ENCODE peak calls at places on chromosomes 3 and 15, in ten cellular contexts. L is fibroblast of pulmonary artery, I is IMR-90, N is cardiac muscle cell, Z is dorsolateral prefrontal cortex, E is colonic mucosa, W is Caco-2, R is GM12878, Y is GM23338, T is left ventricle myocardium inferior. J is an unnamed sample.

GRCh38 chr15:79091204-79091867 is 756 bp upstream of the RASGRF1 start:
- DNase-seq in L (no peak), I (peak), N (peak), Z (peak), E (no peak), W (no peak), R (no peak), Y (peak), T (no peak), J (peak)

GRCh38 chr3:16461463-16462245 is 51.8 kb downstream of the RFTN1 start:
- DNase-seq in L (no peak), I (no peak), N (no peak), Z (no peak), E (no peak), W (no peak), R (no peak), Y (no peak), T (no peak), J (no peak)

GRCh38 chr3:27368831-27369607 is at the start of gene NEK10:
- DNase-seq in L (peak), I (peak), N (peak), Z (peak), E (peak), W (peak), R (peak), Y (peak), T (peak), J (peak)

GRCh38 chr15:92082217-92082843 is 228.8 kb downstream of the SLCO3A1 start:
- DNase-seq in L (peak), I (peak), N (peak), Z (peak), E (peak), W (peak), R (no peak), Y (peak), T (peak), J (peak)

GRCh38 chr3:189631373-189631408 is at the start of gene TP63:
- DNase-seq in L (no peak), I (no peak), N (no peak), Z (no peak), E (no peak), W (no peak), R (no peak), Y (no peak), T (no peak), J (no peak)

GRCh38 chr15:66735909-66736305 is 33.9 kb downstream of the SMAD6 start:
- DNase-seq in L (peak), I (no peak), N (no peak), Z (peak), E (no peak), W (no peak), R (no peak), Y (no peak), T (no peak), J (peak)

GRCh38 chr15:34726407-34727100 is 28.2 kb downstream of the GJD2 start:
- DNase-seq in L (peak), I (peak), N (no peak), Z (no peak), E (no peak), W (no peak), R (no peak), Y (peak), T (no peak), J (peak)

GRCh38 chr15:70792171-70792573 is 28.8 kb upstream of the UACA start:
- DNase-seq in L (peak), I (peak), N (peak), Z (no peak), E (no peak), W (no peak), R (no peak), Y (no peak), T (no peak), J (peak)

GRCh38 chr3:13891492-13892073 is 11.7 kb upstream of the WNT7A start:
- DNase-seq in L (no peak), I (no peak), N (no peak), Z (no peak), E (no peak), W (no peak), R (no peak), Y (peak), T (no peak), J (no peak)

GRCh38 chr3:111539351-111540331 is 2.4 kb upstream of the CD96 start:
- DNase-seq in L (peak), I (peak), N (peak), Z (peak), E (peak), W (peak), R (peak), Y (peak), T (peak), J (no peak)

GRCh38 chr15:31265090-31265870 is 61.4 kb upstream of the KLF13 start:
- DNase-seq in L (no peak), I (no peak), N (no peak), Z (peak), E (peak), W (peak), R (no peak), Y (no peak), T (peak), J (no peak)

GRCh38 chr3:61682671-61683408 is 121.5 kb downstream of the PTPRG start:
- DNase-seq in L (no peak), I (peak), N (no peak), Z (no peak), E (no peak), W (no peak), R (no peak), Y (no peak), T (no peak), J (peak)

GRCh38 chr3:49058011-49058410 is 28.8 kb upstream of the IMPDH2 start:
- DNase-seq in L (no peak), I (no peak), N (peak), Z (no peak), E (no peak), W (no peak), R (no peak), Y (no peak), T (no peak), J (no peak)

GRCh38 chr3:181710581-181711255 is 1.0 kb upstream of the SOX2 start:
- DNase-seq in L (no peak), I (no peak), N (no peak), Z (no peak), E (no peak), W (no peak), R (no peak), Y (peak), T (no peak), J (peak)

GRCh38 chr3:101849714-101850326 is 506 bp downstream of the NFKBIZ start:
- DNase-seq in L (no peak), I (no peak), N (no peak), Z (peak), E (no peak), W (no peak), R (no peak), Y (peak), T (peak), J (no peak)

GRCh38 chr3:58178528-58179234 is 32.1 kb downstream of the DNASE1L3 start:
- DNase-seq in L (no peak), I (no peak), N (no peak), Z (no peak), E (peak), W (no peak), R (no peak), Y (no peak), T (no peak), J (no peak)

GRCh38 chr3:186108106-186108940 is 566 bp downstream of the ETV5 start:
- DNase-seq in L (peak), I (peak), N (peak), Z (peak), E (peak), W (peak), R (no peak), Y (peak), T (peak), J (peak)

GRCh38 chr15:61013146-61013545 is 216.0 kb downstream of the RORA start:
- DNase-seq in L (no peak), I (no peak), N (no peak), Z (no peak), E (no peak), W (no peak), R (no peak), Y (no peak), T (no peak), J (no peak)

GRCh38 chr3:8336456-8336855 is 165.2 kb upstream of the LMCD1 start:
- DNase-seq in L (no peak), I (no peak), N (no peak), Z (no peak), E (no peak), W (no peak), R (no peak), Y (peak), T (no peak), J (no peak)

GRCh38 chr3:150407051-150407817 is 864 bp upstream of the TSC22D2 start:
- DNase-seq in L (peak), I (peak), N (peak), Z (no peak), E (no peak), W (no peak), R (no peak), Y (peak), T (no peak), J (peak)

GRCh38 chr3:31445701-31446100 is 87.0 kb upstream of the STT3B start:
- DNase-seq in L (no peak), I (no peak), N (no peak), Z (no peak), E (no peak), W (no peak), R (no peak), Y (no peak), T (no peak), J (no peak)

GRCh38 chr15:78392430-78392829 is 45.6 kb upstream of the IREB2 start:
- DNase-seq in L (no peak), I (no peak), N (no peak), Z (peak), E (peak), W (no peak), R (no peak), Y (peak), T (no peak), J (no peak)

GRCh38 chr3:9732753-9733115 is 1.2 kb downstream of the BRPF1 start:
- DNase-seq in L (no peak), I (peak), N (no peak), Z (no peak), E (no peak), W (no peak), R (no peak), Y (peak), T (no peak), J (peak)

GRCh38 chr15:68550498-68551295 is 28.1 kb upstream of the CORO2B start:
- DNase-seq in L (peak), I (peak), N (peak), Z (peak), E (peak), W (peak), R (no peak), Y (peak), T (peak), J (peak)

GRCh38 chr3:37970802-37971201 is 19.8 kb upstream of the VILL start:
- DNase-seq in L (no peak), I (no peak), N (no peak), Z (no peak), E (no peak), W (no peak), R (no peak), Y (no peak), T (no peak), J (no peak)

GRCh38 chr3:188631291-188632010 is 477.5 kb downstream of the LPP start:
- DNase-seq in L (peak), I (peak), N (no peak), Z (no peak), E (no peak), W (no peak), R (no peak), Y (no peak), T (no peak), J (peak)

GRCh38 chr3:34012102-34012461 is 213.7 kb downstream of the PDCD6IP start:
- DNase-seq in L (peak), I (peak), N (peak), Z (no peak), E (no peak), W (peak), R (no peak), Y (no peak), T (no peak), J (peak)

GRCh38 chr3:42746455-42747450 is 26.3 kb downstream of the CCDC13 start:
- DNase-seq in L (no peak), I (peak), N (no peak), Z (no peak), E (no peak), W (no peak), R (no peak), Y (no peak), T (no peak), J (no peak)

GRCh38 chr15:50134524-50135024 is 15.5 kb upstream of the ATP8B4 start:
- DNase-seq in L (peak), I (peak), N (peak), Z (no peak), E (no peak), W (no peak), R (no peak), Y (no peak), T (no peak), J (peak)

GRCh38 chr3:71260782-71261181 is 322.7 kb downstream of the FOXP1 start:
- DNase-seq in L (no peak), I (no peak), N (no peak), Z (no peak), E (no peak), W (no peak), R (no peak), Y (no peak), T (no peak), J (no peak)

GRCh38 chr3:9302425-9303181 is 53.2 kb upstream of the SRGAP3 start:
- DNase-seq in L (peak), I (peak), N (peak), Z (peak), E (peak), W (peak), R (no peak), Y (peak), T (peak), J (peak)

GRCh38 chr15:25501828-25502446 is 63.1 kb upstream of the UBE3A start:
- DNase-seq in L (peak), I (peak), N (peak), Z (no peak), E (no peak), W (no peak), R (no peak), Y (peak), T (no peak), J (peak)

GRCh38 chr3:114899186-114899931 is 247.7 kb downstream of the ZBTB20 start:
- DNase-seq in L (no peak), I (no peak), N (no peak), Z (no peak), E (peak), W (no peak), R (no peak), Y (peak), T (no peak), J (no peak)

DNA sequence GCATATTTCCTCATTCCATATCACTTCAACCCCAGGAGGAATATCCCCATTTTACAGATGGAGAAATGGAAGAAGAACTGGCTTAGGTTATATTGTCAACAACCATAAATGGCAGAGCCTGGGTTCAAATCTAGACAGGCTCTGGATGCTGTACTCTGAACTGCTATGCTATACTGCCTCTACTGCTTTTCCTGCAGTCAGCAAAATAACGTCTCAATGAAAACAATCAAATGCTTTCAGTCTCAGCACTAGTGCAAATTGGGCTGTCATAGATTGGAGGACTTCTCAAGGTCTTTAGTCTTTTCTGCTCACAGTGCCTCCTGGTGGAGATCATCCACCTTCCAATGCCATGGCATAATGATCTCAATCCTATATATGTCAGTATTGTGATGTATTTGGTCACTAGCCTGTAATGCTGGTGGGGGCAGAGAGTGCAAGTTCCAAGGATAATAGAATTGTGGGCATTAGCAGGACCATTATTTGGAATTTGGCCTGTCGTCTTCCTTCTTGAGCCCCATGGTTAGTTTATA is 285.0 kb downstream of the CLSTN2 start:
- DNase-seq in L (no peak), I (no peak), N (no peak), Z (no peak), E (no peak), W (no peak), R (no peak), Y (peak), T (no peak), J (no peak)
- TF ChIP-seq CTCF in L (no peak), I (no peak), N (no peak), Z (peak), E (no peak), W (no peak), R (peak), Y (peak), T (no peak), J (no peak)

DNA sequence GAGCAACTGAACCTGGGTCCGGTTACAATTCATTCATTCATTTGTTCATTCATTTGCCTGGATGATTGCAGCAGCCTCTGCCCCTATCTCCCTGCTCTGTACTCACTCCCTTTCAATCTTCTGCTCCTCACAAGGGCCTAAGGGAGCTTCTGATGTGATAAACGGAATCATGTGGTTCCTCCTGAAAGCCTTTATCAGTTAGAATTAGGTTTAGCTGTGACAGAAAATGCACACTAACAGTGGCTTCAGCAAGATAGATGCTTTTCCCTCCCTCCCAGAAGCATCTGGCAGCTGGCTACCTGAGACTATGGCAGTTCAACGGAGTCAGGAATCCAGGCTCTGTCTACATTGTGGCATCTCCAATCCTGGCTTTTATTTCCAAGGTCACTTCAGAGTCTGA is 196.0 kb downstream of the ADAMTS9 start:
- DNase-seq in L (no peak), I (no peak), N (no peak), Z (no peak), E (no peak), W (no peak), R (no peak), Y (no peak), T (no peak), J (no peak)
- H3K4me3 ChIP-seq in L (no peak), I (no peak), N (no peak), Z (no peak), E (no peak), W (no peak), R (no peak), Y (no peak), T (no peak), J (no peak)

DNA sequence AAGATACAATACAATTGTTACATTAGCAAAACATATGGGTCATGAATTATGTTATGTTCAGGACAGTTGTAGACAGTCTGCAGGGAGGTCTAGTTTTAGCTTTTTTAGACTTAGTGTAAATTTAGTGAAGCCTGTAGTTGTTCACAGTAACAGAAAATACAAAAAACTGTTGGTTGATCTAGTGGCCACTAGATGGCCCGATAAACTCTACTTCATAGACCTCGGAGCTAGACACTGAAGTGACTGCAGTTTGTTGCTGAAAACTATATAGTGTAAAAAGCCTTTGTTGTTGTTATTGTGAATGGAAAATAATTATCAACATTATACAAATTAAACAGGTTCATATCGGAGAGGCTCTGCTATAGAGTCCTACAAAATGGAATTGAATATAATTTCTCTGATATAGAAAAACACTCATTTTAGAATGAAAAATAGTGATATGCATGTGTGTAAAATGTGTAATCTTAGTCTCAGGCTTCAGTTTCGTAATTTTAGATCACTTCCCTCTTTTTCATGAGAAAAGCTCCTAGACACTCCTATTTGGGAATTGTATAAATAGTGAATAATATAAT is 18.3 kb downstream of the MAGEL2 start:
- DNase-seq in L (peak), I (no peak), N (no peak), Z (no peak), E (no peak), W (no peak), R (no peak), Y (peak), T (no peak), J (no peak)
- TF ChIP-seq CTCF in L (peak), I (peak), N (peak), Z (peak), E (peak), W (peak), R (no peak), Y (peak), T (peak), J (peak)

GRCh38 chr3:81620813-81621212 is 140.6 kb downstream of the GBE1 start:
- DNase-seq in L (no peak), I (no peak), N (no peak), Z (no peak), E (no peak), W (no peak), R (no peak), Y (peak), T (no peak), J (no peak)

GRCh38 chr3:81622395-81622794 is 139.1 kb downstream of the GBE1 start:
- DNase-seq in L (peak), I (peak), N (peak), Z (no peak), E (no peak), W (no peak), R (no peak), Y (no peak), T (no peak), J (no peak)

DNA sequence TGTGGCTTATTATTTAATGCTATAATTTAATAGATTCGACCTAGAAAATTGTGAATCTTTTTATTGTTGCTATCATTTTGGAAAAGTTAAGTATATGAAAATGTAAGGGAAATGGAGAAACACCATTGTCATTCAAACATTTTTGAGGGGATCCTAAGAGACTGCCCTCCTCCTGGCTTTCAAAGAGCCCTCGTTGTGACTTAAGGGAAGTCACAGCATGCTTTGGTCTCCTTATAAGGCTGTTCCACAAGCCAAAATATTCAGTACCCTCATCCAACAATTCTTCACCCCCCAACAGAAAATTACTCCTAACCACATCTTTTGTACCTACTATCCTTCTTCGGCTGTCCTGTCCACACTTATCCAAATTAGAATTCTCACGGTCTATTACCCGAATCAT is 140.2 kb downstream of the GBE1 start:
- DNase-seq in L (no peak), I (no peak), N (no peak), Z (no peak), E (no peak), W (no peak), R (no peak), Y (peak), T (no peak), J (no peak)
- H3K4me3 ChIP-seq in L (no peak), I (no peak), N (no peak), Z (no peak), E (no peak), W (no peak), R (no peak), Y (no peak), T (no peak), J (no peak)

GRCh38 chr15:90872481-90873184 is 4.2 kb downstream of the FURIN start:
- DNase-seq in L (peak), I (peak), N (peak), Z (no peak), E (peak), W (no peak), R (no peak), Y (no peak), T (no peak), J (peak)
- TF ChIP-seq CTCF in L (no peak), I (no peak), N (no peak), Z (no peak), E (no peak), W (no peak), R (no peak), Y (no peak), T (no peak), J (no peak)

J was measured in foreskin fibroblast.